ENCODE peak calls at places on chromosomes 7 and 10, in four cellular contexts. T is progenitor cell of endocrine pancreas, D is A549, P is GM13976. U is an unnamed sample.

GRCh38 chr7:122304604-122304975 is at the start of gene FEZF1:
- DNase-seq in T (no peak), D (no peak), P (no peak), U (no peak)

GRCh38 chr10:32367793-32368453 is 21.0 kb upstream of the EPC1 start:
- DNase-seq in T (peak), D (no peak), P (peak), U (peak)

GRCh38 chr7:291302-292092 is 1.5 kb downstream of the FOXL3 start:
- DNase-seq in T (no peak), D (no peak), P (no peak), U (no peak)

GRCh38 chr10:73780966-73781365 is 882 bp upstream of the CHCHD1 start:
- DNase-seq in T (no peak), D (no peak), P (no peak), U (no peak)

GRCh38 chr7:4724648-4725013 is 42.5 kb downstream of the FOXK1 start:
- DNase-seq in T (no peak), D (peak), P (no peak), U (no peak)

GRCh38 chr7:137539111-137539715 is 195.7 kb upstream of the PTN start:
- DNase-seq in T (no peak), D (no peak), P (no peak), U (no peak)

GRCh38 chr7:99864041-99864440 is 12.8 kb downstream of the OR2AE1 start:
- DNase-seq in T (no peak), D (no peak), P (no peak), U (no peak)

GRCh38 chr10:104548090-104548489 is 93.0 kb upstream of the SORCS3 start:
- DNase-seq in T (peak), D (no peak), P (no peak), U (no peak)

GRCh38 chr7:113087278-113087998 is 811 bp upstream of the GPR85 start:
- DNase-seq in T (no peak), D (no peak), P (no peak), U (no peak)

GRCh38 chr7:151207796-151208195 is 2.5 kb downstream of the H2BK1 start:
- DNase-seq in T (no peak), D (no peak), P (no peak), U (no peak)

GRCh38 chr7:133934974-133935330 is 192.2 kb upstream of the LRGUK start:
- DNase-seq in T (no peak), D (no peak), P (no peak), U (no peak)

GRCh38 chr7:94374231-94374630 is 20.5 kb upstream of the COL1A2 start:
- DNase-seq in T (no peak), D (no peak), P (no peak), U (no peak)

GRCh38 chr7:128167316-128167691 is 73.8 kb upstream of the LEP start:
- DNase-seq in T (no peak), D (peak), P (peak), U (peak)

GRCh38 chr10:25641576-25641975 is 292.5 kb upstream of the MYO3A start:
- DNase-seq in T (no peak), D (no peak), P (no peak), U (no peak)

GRCh38 chr7:109879429-109879828 is 1211.5 kb upstream of the LRRN3 start:
- DNase-seq in T (no peak), D (no peak), P (no peak), U (no peak)

GRCh38 chr7:77222819-77223218 is 23.2 kb upstream of the FGL2 start:
- DNase-seq in T (no peak), D (no peak), P (no peak), U (no peak)

GRCh38 chr7:247636-248035 is 42.3 kb upstream of the FOXL3 start:
- DNase-seq in T (no peak), D (no peak), P (no peak), U (no peak)

GRCh38 chr7:116231543-116232401 is 21.4 kb downstream of the TES start:
- DNase-seq in T (no peak), D (no peak), P (no peak), U (no peak)

GRCh38 chr7:91270372-91270771 is 6.1 kb downstream of the FZD1 start:
- DNase-seq in T (no peak), D (no peak), P (no peak), U (no peak)

GRCh38 chr10:84237199-84238051 is 3.9 kb downstream of the LRIT1 start:
- DNase-seq in T (no peak), D (no peak), P (no peak), U (no peak)

GRCh38 chr7:130392456-130392860 is 12.2 kb downstream of the CPA1 start:
- DNase-seq in T (no peak), D (no peak), P (no peak), U (no peak)

GRCh38 chr7:20269726-20270125 is 52.5 kb upstream of the MACC1 start:
- DNase-seq in T (no peak), D (no peak), P (no peak), U (no peak)

GRCh38 chr7:20264623-20265022 is 47.4 kb upstream of the MACC1 start:
- DNase-seq in T (no peak), D (no peak), P (no peak), U (no peak)

GRCh38 chr7:20270371-20270770 is 53.2 kb upstream of the MACC1 start:
- DNase-seq in T (no peak), D (no peak), P (no peak), U (no peak)

GRCh38 chr7:20268832-20269231 is 51.6 kb upstream of the MACC1 start:
- DNase-seq in T (no peak), D (no peak), P (no peak), U (no peak)

GRCh38 chr7:20267482-20267881 is 50.3 kb upstream of the MACC1 start:
- DNase-seq in T (no peak), D (no peak), P (no peak), U (no peak)
- TF ChIP-seq CTCF in T (peak), D (no peak), P (no peak), U (no peak)

GRCh38 chr10:91698258-91698657 is 65.4 kb upstream of the PPP1R3C start:
- DNase-seq in T (no peak), D (no peak), P (no peak), U (no peak)
- TF ChIP-seq CTCF in T (no peak), D (no peak), P (no peak), U (no peak)

DNA sequence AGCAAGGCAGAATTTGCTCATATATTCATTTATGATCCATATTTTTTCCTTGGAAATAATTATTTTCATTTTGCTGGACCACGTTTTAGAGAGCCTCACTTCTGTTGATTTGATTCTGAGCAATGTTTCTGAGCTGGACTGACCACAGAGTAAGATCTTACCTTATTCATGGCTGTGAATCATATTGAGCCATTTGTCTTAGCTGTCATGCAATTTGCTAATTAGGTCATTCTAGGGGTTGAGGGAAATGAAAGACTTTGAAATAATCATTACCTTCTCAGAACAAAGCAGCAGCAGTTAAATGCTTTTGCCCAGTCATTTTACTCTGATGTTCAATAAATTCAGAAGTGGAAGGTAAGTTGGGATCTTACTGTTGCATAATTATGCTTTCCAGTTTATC is 251.4 kb downstream of the SDK1 start:
- DNase-seq in T (no peak), D (no peak), P (no peak), U (no peak)
- TF ChIP-seq CTCF in T (no peak), D (no peak), P (no peak), U (no peak)

DNA sequence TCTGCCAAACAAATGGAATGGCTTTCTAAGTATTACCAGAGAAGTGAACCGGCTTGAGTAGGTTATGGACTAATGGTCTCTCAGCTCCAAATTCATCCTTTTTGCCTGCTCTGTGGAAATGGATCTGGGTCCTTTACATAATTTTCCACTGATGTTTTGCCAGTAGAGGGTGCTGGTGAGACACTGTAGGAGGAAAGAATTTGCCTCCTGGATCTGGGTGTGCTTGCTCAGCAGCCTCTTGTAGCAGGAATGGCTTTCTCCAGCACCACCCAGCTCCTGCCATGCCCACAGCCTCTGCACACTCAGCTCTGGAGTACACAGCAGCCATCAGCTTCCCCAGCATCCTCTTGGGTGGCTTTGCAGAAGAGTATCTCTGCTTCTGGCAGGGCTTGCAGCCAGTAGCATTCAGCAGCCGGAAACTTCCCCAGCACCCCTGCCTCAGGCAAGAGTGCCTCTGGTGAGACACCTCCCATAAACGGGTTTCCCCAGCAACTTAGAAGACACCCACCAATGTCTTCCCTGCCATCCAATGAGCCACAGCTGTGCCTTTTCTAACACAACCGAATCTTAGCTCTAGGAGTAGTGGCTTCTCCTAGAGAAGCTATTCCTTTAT is 235.0 kb upstream of the PLPP4 start:
- DNase-seq in T (peak), D (peak), P (peak), U (peak)
- TF ChIP-seq CTCF in T (peak), D (peak), P (peak), U (peak)

DNA sequence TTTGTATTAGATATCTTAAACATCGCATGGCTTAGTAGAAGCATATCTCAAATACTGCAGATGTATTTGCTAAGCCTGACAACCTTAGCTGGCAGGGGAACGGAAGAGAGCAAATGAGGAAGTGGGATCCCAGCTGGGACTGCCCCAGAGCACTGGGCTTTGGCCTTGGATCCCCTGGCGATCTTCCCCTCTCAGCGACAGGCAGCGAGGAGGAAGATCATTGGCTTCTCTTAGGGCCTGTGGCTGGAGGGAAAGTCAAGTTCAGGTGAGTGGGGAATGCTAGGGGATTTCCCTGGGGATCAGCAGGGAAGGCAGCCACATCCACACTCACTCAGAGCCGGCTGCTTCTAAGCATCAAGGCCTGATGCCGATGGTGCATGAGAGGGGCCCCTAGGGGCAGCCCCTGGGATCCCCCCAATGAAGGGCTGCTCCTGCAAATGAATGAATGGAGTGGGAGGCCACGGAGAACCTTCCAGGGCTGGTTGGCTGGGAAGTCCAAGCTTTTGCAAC is 42.0 kb downstream of the LYZL2 start:
- DNase-seq in T (no peak), D (no peak), P (peak), U (peak)
- TF ChIP-seq CTCF in T (peak), D (no peak), P (no peak), U (no peak)

GRCh38 chr10:122103592-122103991 is 114.6 kb downstream of the TACC2 start:
- DNase-seq in T (no peak), D (no peak), P (no peak), U (no peak)
- TF ChIP-seq CTCF in T (no peak), D (no peak), P (no peak), U (no peak)

U was measured in GM20000.